ENCODE peak calls at places on chromosome 11, in ten cellular contexts. One of them, this sample, is unnamed.

GRCh38 chr11:101478587-101479375 is 105.0 kb downstream of the TRPC6 start:
- DNase-seq in astrocyte: no peak
- DNase-seq in testis: no peak
- DNase-seq in HepG2: no peak
- DNase-seq in AG04450: no peak
- DNase-seq in fibroblast of lung: no peak
- DNase-seq in astrocyte of the spinal cord: no peak
- DNase-seq in AG10803: no peak
- DNase-seq in left ventricle myocardium inferior: no peak
- DNase-seq in iPS DF 6.9: no peak
- DNase-seq in this sample: peak

GRCh38 chr11:76838422-76839068 is 22.2 kb upstream of the ACER3 start:
- DNase-seq in astrocyte of the spinal cord: no peak
- DNase-seq in left ventricle myocardium inferior: no peak
- DNase-seq in HepG2: peak
- DNase-seq in AG10803: no peak
- DNase-seq in AG04450: no peak
- DNase-seq in fibroblast of lung: peak
- DNase-seq in astrocyte: no peak
- DNase-seq in iPS DF 6.9: peak
- DNase-seq in testis: no peak
- DNase-seq in this sample: peak

GRCh38 chr11:32881286-32881685 is 11.3 kb upstream of the QSER1 start:
- DNase-seq in astrocyte: no peak
- DNase-seq in astrocyte of the spinal cord: no peak
- DNase-seq in left ventricle myocardium inferior: no peak
- DNase-seq in fibroblast of lung: no peak
- DNase-seq in AG10803: no peak
- DNase-seq in HepG2: no peak
- DNase-seq in testis: no peak
- DNase-seq in AG04450: no peak
- DNase-seq in iPS DF 6.9: no peak
- DNase-seq in this sample: no peak

GRCh38 chr11:17395554-17395961 is 7.1 kb upstream of the KCNJ11 start:
- DNase-seq in AG10803: no peak
- DNase-seq in fibroblast of lung: no peak
- DNase-seq in HepG2: no peak
- DNase-seq in astrocyte of the spinal cord: no peak
- DNase-seq in astrocyte: no peak
- DNase-seq in iPS DF 6.9: no peak
- DNase-seq in AG04450: no peak
- DNase-seq in left ventricle myocardium inferior: no peak
- DNase-seq in testis: no peak
- DNase-seq in this sample: no peak

GRCh38 chr11:42996742-42997307 is 315.0 kb upstream of the API5 start:
- DNase-seq in HepG2: no peak
- DNase-seq in AG10803: no peak
- DNase-seq in testis: no peak
- DNase-seq in AG04450: no peak
- DNase-seq in iPS DF 6.9: no peak
- DNase-seq in left ventricle myocardium inferior: peak
- DNase-seq in fibroblast of lung: no peak
- DNase-seq in astrocyte of the spinal cord: no peak
- DNase-seq in astrocyte: no peak
- DNase-seq in this sample: no peak

GRCh38 chr11:45108070-45109064 is 38.1 kb upstream of the PRDM11 start:
- DNase-seq in astrocyte of the spinal cord: no peak
- DNase-seq in left ventricle myocardium inferior: no peak
- DNase-seq in testis: no peak
- DNase-seq in AG10803: no peak
- DNase-seq in AG04450: no peak
- DNase-seq in iPS DF 6.9: no peak
- DNase-seq in fibroblast of lung: no peak
- DNase-seq in HepG2: no peak
- DNase-seq in astrocyte: no peak
- DNase-seq in this sample: no peak

GRCh38 chr11:62602141-62603071 is 741 bp upstream of the MTA2 start:
- DNase-seq in AG10803: peak
- DNase-seq in astrocyte of the spinal cord: peak
- DNase-seq in left ventricle myocardium inferior: peak
- DNase-seq in fibroblast of lung: peak
- DNase-seq in iPS DF 6.9: no peak
- DNase-seq in HepG2: no peak
- DNase-seq in AG04450: no peak
- DNase-seq in astrocyte: no peak
- DNase-seq in testis: peak
- DNase-seq in this sample: peak

GRCh38 chr11:120198787-120199469 is 11.9 kb upstream of the OAF start:
- DNase-seq in AG04450: no peak
- DNase-seq in astrocyte: no peak
- DNase-seq in fibroblast of lung: no peak
- DNase-seq in astrocyte of the spinal cord: no peak
- DNase-seq in iPS DF 6.9: no peak
- DNase-seq in left ventricle myocardium inferior: no peak
- DNase-seq in AG10803: no peak
- DNase-seq in HepG2: peak
- DNase-seq in testis: no peak
- DNase-seq in this sample: no peak

GRCh38 chr11:61369372-61370348 is 7.5 kb downstream of the TMEM138 start:
- DNase-seq in fibroblast of lung: peak
- DNase-seq in astrocyte of the spinal cord: peak
- DNase-seq in AG04450: peak
- DNase-seq in HepG2: peak
- DNase-seq in left ventricle myocardium inferior: peak
- DNase-seq in iPS DF 6.9: no peak
- DNase-seq in testis: peak
- DNase-seq in AG10803: peak
- DNase-seq in astrocyte: peak
- DNase-seq in this sample: no peak

GRCh38 chr11:14346303-14346702 is 12.7 kb downstream of the RRAS2 start:
- DNase-seq in fibroblast of lung: no peak
- DNase-seq in astrocyte: no peak
- DNase-seq in AG04450: no peak
- DNase-seq in iPS DF 6.9: no peak
- DNase-seq in AG10803: no peak
- DNase-seq in left ventricle myocardium inferior: no peak
- DNase-seq in astrocyte of the spinal cord: no peak
- DNase-seq in testis: no peak
- DNase-seq in HepG2: no peak
- DNase-seq in this sample: no peak

GRCh38 chr11:43124272-43124920 is 187.4 kb upstream of the API5 start:
- DNase-seq in AG04450: no peak
- DNase-seq in HepG2: no peak
- DNase-seq in testis: no peak
- DNase-seq in astrocyte of the spinal cord: no peak
- DNase-seq in AG10803: no peak
- DNase-seq in astrocyte: no peak
- DNase-seq in left ventricle myocardium inferior: no peak
- DNase-seq in iPS DF 6.9: no peak
- DNase-seq in fibroblast of lung: no peak
- DNase-seq in this sample: no peak

DNA sequence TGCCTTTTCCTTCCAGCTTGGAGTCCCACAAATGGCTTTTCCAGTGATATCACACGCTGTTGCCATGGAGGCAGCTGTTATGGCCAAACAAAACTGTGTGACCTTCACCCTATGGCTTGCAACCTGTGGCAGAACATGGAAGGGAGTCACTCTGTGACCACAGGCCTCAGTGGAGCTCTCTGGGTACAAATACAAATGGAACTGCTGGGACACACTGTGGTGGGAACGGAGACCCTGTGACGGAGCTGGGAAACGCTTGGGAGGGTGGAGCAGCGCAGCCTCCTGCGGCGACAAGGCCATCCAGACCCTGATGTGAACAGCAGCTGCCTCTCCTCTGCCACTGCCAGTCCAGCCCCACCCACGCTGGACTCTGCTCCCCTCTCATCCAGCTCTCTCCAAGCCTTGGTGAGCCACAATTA is 162.5 kb downstream of the ETS1 start:
- DNase-seq in iPS DF 6.9: no peak
- DNase-seq in astrocyte: no peak
- DNase-seq in HepG2: peak
- DNase-seq in fibroblast of lung: peak
- DNase-seq in left ventricle myocardium inferior: peak
- DNase-seq in AG10803: peak
- DNase-seq in AG04450: no peak
- DNase-seq in astrocyte of the spinal cord: peak
- DNase-seq in testis: peak
- DNase-seq in this sample: peak
- H3K4me3 ChIP-seq in iPS DF 6.9: no peak
- H3K4me3 ChIP-seq in astrocyte: no peak
- H3K4me3 ChIP-seq in HepG2: peak
- H3K4me3 ChIP-seq in fibroblast of lung: no peak
- H3K4me3 ChIP-seq in left ventricle myocardium inferior: no peak
- H3K4me3 ChIP-seq in AG10803: no peak
- H3K4me3 ChIP-seq in AG04450: no peak
- H3K4me3 ChIP-seq in astrocyte of the spinal cord: no peak
- H3K4me3 ChIP-seq in testis: no peak
- H3K4me3 ChIP-seq in this sample: no peak

GRCh38 chr11:12698049-12698448 is 23.8 kb downstream of the TEAD1 start:
- DNase-seq in fibroblast of lung: no peak
- DNase-seq in astrocyte: no peak
- DNase-seq in AG04450: no peak
- DNase-seq in testis: no peak
- DNase-seq in astrocyte of the spinal cord: no peak
- DNase-seq in iPS DF 6.9: no peak
- DNase-seq in AG10803: no peak
- DNase-seq in HepG2: no peak
- DNase-seq in left ventricle myocardium inferior: no peak
- DNase-seq in this sample: no peak

GRCh38 chr11:12695221-12695794 is 21.1 kb downstream of the TEAD1 start:
- DNase-seq in astrocyte: no peak
- DNase-seq in AG04450: no peak
- DNase-seq in astrocyte of the spinal cord: no peak
- DNase-seq in left ventricle myocardium inferior: no peak
- DNase-seq in fibroblast of lung: no peak
- DNase-seq in HepG2: no peak
- DNase-seq in testis: no peak
- DNase-seq in iPS DF 6.9: no peak
- DNase-seq in AG10803: no peak
- DNase-seq in this sample: no peak

GRCh38 chr11:12694182-12694531 is 19.9 kb downstream of the TEAD1 start:
- DNase-seq in left ventricle myocardium inferior: no peak
- DNase-seq in HepG2: no peak
- DNase-seq in iPS DF 6.9: no peak
- DNase-seq in astrocyte: no peak
- DNase-seq in AG04450: no peak
- DNase-seq in fibroblast of lung: no peak
- DNase-seq in testis: peak
- DNase-seq in AG10803: no peak
- DNase-seq in astrocyte of the spinal cord: no peak
- DNase-seq in this sample: no peak

GRCh38 chr11:12696911-12697581 is 22.8 kb downstream of the TEAD1 start:
- DNase-seq in iPS DF 6.9: no peak
- DNase-seq in HepG2: no peak
- DNase-seq in AG10803: no peak
- DNase-seq in AG04450: no peak
- DNase-seq in astrocyte of the spinal cord: no peak
- DNase-seq in testis: no peak
- DNase-seq in astrocyte: no peak
- DNase-seq in fibroblast of lung: no peak
- DNase-seq in left ventricle myocardium inferior: no peak
- DNase-seq in this sample: peak

DNA sequence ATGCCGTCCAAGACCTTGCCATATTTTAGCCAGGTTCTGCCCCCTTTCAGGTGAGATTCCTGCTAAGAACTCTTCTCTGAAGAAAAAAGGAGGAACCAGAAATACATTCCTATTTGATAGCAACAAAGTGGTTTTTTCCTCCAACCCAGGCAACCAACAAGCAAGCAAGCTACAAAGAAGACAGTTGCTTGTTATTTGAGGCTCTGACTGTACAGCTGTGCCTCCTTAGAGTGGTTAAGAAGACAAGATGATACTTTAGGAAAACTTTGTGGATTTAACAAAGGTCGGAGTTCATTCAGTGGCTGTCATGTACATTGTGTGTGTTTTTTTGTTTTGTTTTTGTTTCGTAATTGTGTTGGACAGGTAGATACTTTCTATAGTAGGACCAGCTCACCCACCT is 21.7 kb downstream of the TEAD1 start:
- DNase-seq in AG10803: no peak
- DNase-seq in testis: no peak
- DNase-seq in iPS DF 6.9: no peak
- DNase-seq in astrocyte of the spinal cord: no peak
- DNase-seq in astrocyte: no peak
- DNase-seq in AG04450: no peak
- DNase-seq in left ventricle myocardium inferior: no peak
- DNase-seq in fibroblast of lung: no peak
- DNase-seq in HepG2: no peak
- DNase-seq in this sample: no peak
- H3K4me3 ChIP-seq in AG10803: no peak
- H3K4me3 ChIP-seq in testis: no peak
- H3K4me3 ChIP-seq in iPS DF 6.9: no peak
- H3K4me3 ChIP-seq in astrocyte of the spinal cord: no peak
- H3K4me3 ChIP-seq in astrocyte: no peak
- H3K4me3 ChIP-seq in AG04450: no peak
- H3K4me3 ChIP-seq in left ventricle myocardium inferior: no peak
- H3K4me3 ChIP-seq in fibroblast of lung: no peak
- H3K4me3 ChIP-seq in HepG2: no peak
- H3K4me3 ChIP-seq in this sample: no peak

DNA sequence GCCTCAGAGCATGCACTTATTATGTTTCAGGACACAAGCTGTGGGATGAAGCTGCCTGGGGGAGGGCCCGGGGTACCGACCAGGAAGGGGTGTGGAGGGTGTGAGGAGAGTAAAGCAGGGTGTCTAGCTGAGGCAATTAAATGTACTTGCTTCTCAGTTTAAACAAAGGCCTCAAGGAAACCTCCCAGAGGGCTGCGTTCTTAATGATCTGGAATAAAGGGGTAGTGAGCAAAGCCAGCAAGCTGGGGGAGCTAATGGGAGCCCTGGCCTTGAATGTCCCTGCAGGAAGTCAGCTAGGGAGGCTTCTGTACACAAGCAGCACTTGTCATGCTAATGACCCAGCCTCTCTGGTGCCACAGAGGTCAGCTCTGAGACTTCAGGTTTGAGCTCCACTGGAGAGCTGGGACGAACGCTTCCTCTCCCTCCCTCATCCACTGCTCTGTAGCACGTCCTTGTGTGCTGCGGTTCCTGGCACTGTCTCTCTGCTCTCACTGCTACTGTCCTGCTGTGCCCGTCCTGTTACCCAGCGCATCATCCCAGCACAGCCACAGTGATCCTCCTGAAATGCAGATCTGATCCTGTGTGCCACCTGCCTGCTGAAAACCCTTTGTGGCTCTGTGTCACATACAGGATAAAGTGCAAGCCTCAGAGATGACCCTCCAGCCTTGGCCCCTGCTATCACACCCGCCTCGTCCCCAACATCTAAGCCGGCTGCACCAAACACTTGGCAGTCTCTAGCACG is 159.7 kb downstream of the DBX1 start:
- DNase-seq in astrocyte of the spinal cord: no peak
- DNase-seq in astrocyte: no peak
- DNase-seq in fibroblast of lung: no peak
- DNase-seq in iPS DF 6.9: peak
- DNase-seq in left ventricle myocardium inferior: peak
- DNase-seq in HepG2: peak
- DNase-seq in AG04450: no peak
- DNase-seq in AG10803: no peak
- DNase-seq in testis: peak
- DNase-seq in this sample: peak
- H3K4me3 ChIP-seq in astrocyte of the spinal cord: no peak
- H3K4me3 ChIP-seq in astrocyte: no peak
- H3K4me3 ChIP-seq in fibroblast of lung: no peak
- H3K4me3 ChIP-seq in iPS DF 6.9: no peak
- H3K4me3 ChIP-seq in left ventricle myocardium inferior: no peak
- H3K4me3 ChIP-seq in HepG2: peak
- H3K4me3 ChIP-seq in AG04450: no peak
- H3K4me3 ChIP-seq in AG10803: no peak
- H3K4me3 ChIP-seq in testis: no peak
- H3K4me3 ChIP-seq in this sample: no peak

GRCh38 chr11:126585388-126586302 is 230.2 kb downstream of the ST3GAL4 start:
- DNase-seq in HepG2: no peak
- DNase-seq in AG04450: peak
- DNase-seq in astrocyte: peak
- DNase-seq in fibroblast of lung: peak
- DNase-seq in AG10803: peak
- DNase-seq in iPS DF 6.9: no peak
- DNase-seq in left ventricle myocardium inferior: peak
- DNase-seq in testis: peak
- DNase-seq in astrocyte of the spinal cord: peak
- DNase-seq in this sample: no peak
- H3K4me3 ChIP-seq in HepG2: no peak
- H3K4me3 ChIP-seq in AG04450: peak
- H3K4me3 ChIP-seq in astrocyte: peak
- H3K4me3 ChIP-seq in fibroblast of lung: no peak
- H3K4me3 ChIP-seq in AG10803: peak
- H3K4me3 ChIP-seq in iPS DF 6.9: no peak
- H3K4me3 ChIP-seq in left ventricle myocardium inferior: peak
- H3K4me3 ChIP-seq in testis: peak
- H3K4me3 ChIP-seq in astrocyte of the spinal cord: peak
- H3K4me3 ChIP-seq in this sample: no peak